ENCODE peak calls at places on chromosome 15, in ten cellular contexts. D is fibroblast of the conjunctiva; S is cardiac fibroblast; N is left colon; M is mesendoderm; P is fibroblast of the aortic adventitia; Z is activated CD8-positive, alpha-beta memory T cell treated with anti-CD3 and anti-CD28 coated beads, Interleukin-2, amount 10 ng/mL, durations not matched to agents 7 days and 5 days; U is neural progenitor cell; W is left cardiac atrium; G is T-helper 2 cell. Y is an unnamed sample.

GRCh38 chr15:85588657-85589056 is 206.1 kb downstream of the KLHL25 start:
- DNase-seq in D (no peak), S (peak; percentile 88), N (no peak), M (no peak), P (peak; percentile 91), Z (no peak), U (no peak), W (no peak), G (no peak), Y (peak; percentile 65)

GRCh38 chr15:67762610-67763368 is 62.5 kb upstream of the SKOR1 start:
- DNase-seq in D (no peak), S (no peak), N (no peak), M (no peak), P (no peak), Z (peak; percentile 62), U (no peak), W (no peak), G (no peak), Y (peak; percentile 76)

GRCh38 chr15:34721802-34722795 is 32.7 kb downstream of the GJD2 start:
- DNase-seq in D (no peak), S (peak; percentile 47), N (no peak), M (peak; percentile 67), P (peak; percentile 74), Z (no peak), U (peak; percentile 91), W (peak; percentile 84), G (no peak), Y (peak; percentile 95)

GRCh38 chr15:38512901-38513300 is 51.7 kb downstream of the RASGRP1 start:
- DNase-seq in D (no peak), S (no peak), N (no peak), M (no peak), P (no peak), Z (no peak), U (no peak), W (no peak), G (no peak), Y (no peak)

GRCh38 chr15:60720084-60720483 is 241.1 kb upstream of the ICE2 start:
- DNase-seq in D (no peak), S (no peak), N (no peak), M (no peak), P (no peak), Z (no peak), U (no peak), W (no peak), G (no peak), Y (no peak)

GRCh38 chr15:56040081-56041035 is 46.9 kb upstream of the NEDD4 start:
- DNase-seq in D (peak; percentile 95), S (peak; percentile 91), N (peak; percentile 47), M (peak; percentile 95), P (peak; percentile 98), Z (no peak), U (peak; percentile 20), W (peak; percentile 42), G (no peak), Y (peak; percentile 98)

GRCh38 chr15:96416934-96417759 is 86.6 kb downstream of the NR2F2 start:
- DNase-seq in D (no peak), S (peak; percentile 22), N (no peak), M (peak; percentile 46), P (peak; percentile 14), Z (no peak), U (peak; percentile 63), W (no peak), G (no peak), Y (peak; percentile 40)

GRCh38 chr15:34436126-34436955 is 1.3 kb downstream of the GOLGA8A start:
- DNase-seq in D (no peak), S (no peak), N (no peak), M (peak; percentile 9), P (peak; percentile 22), Z (peak; percentile 49), U (peak; percentile 27), W (no peak), G (no peak), Y (peak; percentile 41)

GRCh38 chr15:99408236-99409096 is 157.2 kb downstream of the LRRC28 start:
- DNase-seq in D (peak; percentile 63), S (peak; percentile 93), N (no peak), M (no peak), P (peak; percentile 98), Z (peak; percentile 30), U (no peak), W (no peak), G (no peak), Y (peak; percentile 73)

GRCh38 chr15:51721199-51721960 is 16.1 kb downstream of the LYSMD2 start:
- DNase-seq in D (no peak), S (peak; percentile 23), N (no peak), M (no peak), P (no peak), Z (no peak), U (no peak), W (no peak), G (no peak), Y (peak; percentile 22)

GRCh38 chr15:38069506-38069905 is 135.1 kb downstream of the TMCO5A start:
- DNase-seq in D (peak; percentile 94), S (peak; percentile 86), N (peak; percentile 79), M (no peak), P (peak; percentile 88), Z (no peak), U (peak; percentile 7), W (peak; percentile 31), G (no peak), Y (peak; percentile 97)

GRCh38 chr15:29674661-29675533 is 147.4 kb downstream of the TJP1 start:
- DNase-seq in D (no peak), S (peak; percentile 70), N (peak; percentile 87), M (peak; percentile 86), P (peak; percentile 24), Z (no peak), U (peak; percentile 94), W (peak; percentile 60), G (no peak), Y (peak; percentile 53)

GRCh38 chr15:62624541-62625399 is 417.8 kb upstream of the TPM1 start:
- DNase-seq in D (no peak), S (peak; percentile 37), N (no peak), M (no peak), P (peak; percentile 63), Z (no peak), U (peak; percentile 29), W (no peak), G (no peak), Y (peak; percentile 96)